ENCODE peak calls at places on chromosome 22, in seven cellular contexts. L is H1, C is IMR-90, F is H9, J is neuronal stem cell, Y is trophoblast cell, E is mesendoderm. U is an unnamed sample.

GRCh38 chr22:39612811-39613548 is 42.4 kb downstream of the CACNA1I start:
- DNase-seq in E (no peak), L (no peak), F (no peak), C (no peak), Y (no peak), J (no peak), U (no peak)

GRCh38 chr22:29069476-29069875 is 3.4 kb upstream of the KREMEN1 start:
- DNase-seq in E (no peak), C (no peak), Y (no peak), L (no peak), F (no peak), J (no peak), U (no peak)

GRCh38 chr22:39478461-39478860 is 21.6 kb downstream of the MGAT3 start:
- DNase-seq in F (peak), C (peak), Y (peak), J (no peak), E (no peak), L (no peak), U (no peak)

GRCh38 chr22:27149886-27150529 is 492.6 kb downstream of the MIAT start:
- DNase-seq in Y (no peak), J (no peak), F (no peak), E (no peak), C (peak), L (no peak), U (peak)

GRCh38 chr22:27032121-27032761 is 374.9 kb downstream of the MIAT start:
- DNase-seq in C (no peak), J (no peak), L (peak), E (peak), Y (no peak), F (peak), U (no peak)

GRCh38 chr22:35205956-35206355 is 51.3 kb upstream of the HMGXB4 start:
- DNase-seq in F (no peak), C (peak), Y (no peak), E (peak), L (no peak), J (no peak), U (no peak)

GRCh38 chr22:17811119-17811518 is 36.9 kb upstream of the BID start:
- DNase-seq in J (no peak), F (no peak), Y (no peak), E (no peak), C (no peak), L (no peak), U (no peak)

GRCh38 chr22:25024895-25025294 is 72.4 kb downstream of the KIAA1671 start:
- DNase-seq in C (no peak), Y (no peak), L (no peak), J (no peak), F (no peak), E (no peak), U (no peak)

GRCh38 chr22:25712661-25713400 is 29.2 kb upstream of the MYO18B start:
- DNase-seq in E (no peak), L (no peak), Y (no peak), J (no peak), F (no peak), C (no peak), U (no peak)

GRCh38 chr22:27952779-27953178 is 33.7 kb upstream of the PITPNB start:
- DNase-seq in C (no peak), L (no peak), E (no peak), F (no peak), J (no peak), Y (no peak), U (no peak)

GRCh38 chr22:20953668-20954500 is 13.2 kb upstream of the AIFM3 start:
- DNase-seq in J (no peak), C (peak), L (no peak), Y (peak), F (no peak), E (no peak), U (peak)

GRCh38 chr22:20951932-20952380 is 15.1 kb upstream of the AIFM3 start:
- DNase-seq in C (no peak), E (no peak), L (no peak), F (no peak), J (no peak), Y (peak), U (no peak)

GRCh38 chr22:20951151-20951931 is 15.7 kb upstream of the AIFM3 start:
- DNase-seq in L (no peak), E (no peak), J (no peak), C (no peak), F (no peak), Y (no peak), U (no peak)

GRCh38 chr22:20953342-20953608 is 13.8 kb upstream of the AIFM3 start:
- DNase-seq in C (no peak), L (no peak), Y (no peak), J (no peak), E (no peak), F (no peak), U (no peak)

GRCh38 chr22:20952544-20953341 is 14.3 kb upstream of the AIFM3 start:
- DNase-seq in E (no peak), C (no peak), Y (no peak), F (no peak), L (no peak), J (no peak), U (no peak)
- H3K4ac ChIP-seq in E (no peak), C (no peak), Y (peak), F (no peak), L (no peak), J (no peak), U (no peak)

DNA sequence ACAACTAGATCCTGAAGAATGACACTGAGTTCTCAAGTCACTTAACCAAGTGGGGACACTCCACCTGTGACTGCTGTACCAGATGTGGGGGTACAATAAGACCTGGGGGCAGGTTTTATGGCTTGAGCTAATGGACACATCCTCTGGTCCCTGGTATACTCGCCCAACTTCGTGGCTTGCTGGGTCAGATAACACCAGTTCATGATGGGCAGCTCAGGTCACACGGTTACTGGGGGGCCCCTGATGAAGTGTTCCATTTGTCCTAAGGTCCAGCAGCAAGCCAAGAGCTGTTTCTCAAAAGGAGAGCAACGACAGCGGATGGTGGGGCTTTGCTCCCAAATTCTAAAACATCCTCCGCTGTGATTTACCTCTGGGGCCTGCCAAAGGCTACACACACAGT is 1368.4 kb downstream of the BRD1 start:
- DNase-seq in E (no peak), J (no peak), L (no peak), C (no peak), F (no peak), Y (no peak), U (no peak)
- H3K18ac ChIP-seq in E (no peak), J (no peak), L (no peak), C (no peak), F (no peak), Y (no peak), U (no peak)

DNA sequence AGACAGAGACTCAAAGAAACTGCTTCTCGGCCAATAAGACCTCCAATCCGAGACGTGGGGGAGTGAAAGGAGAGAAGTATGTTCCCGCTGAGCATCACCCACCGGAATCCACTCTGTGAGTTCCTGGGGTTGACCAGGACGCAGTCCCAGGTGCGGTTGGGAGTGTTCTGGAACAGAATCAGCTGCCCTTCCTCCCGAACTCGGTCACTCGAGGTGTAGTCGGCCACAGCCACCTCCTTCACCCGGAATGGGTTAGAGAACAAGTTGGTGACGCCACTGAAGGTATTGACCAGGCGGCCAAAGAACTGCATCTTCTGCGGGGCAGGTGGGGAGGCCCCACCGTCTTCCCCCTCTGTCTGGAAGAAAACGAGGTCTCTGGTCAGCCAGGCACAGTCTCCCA is 12.5 kb downstream of the PLA2G6 start:
- DNase-seq in Y (no peak), L (no peak), F (no peak), E (no peak), J (no peak), C (no peak), U (no peak)
- H3K4ac ChIP-seq in Y (no peak), L (no peak), F (no peak), E (no peak), J (no peak), C (no peak), U (no peak)

GRCh38 chr22:47858773-47859306 is 1096.4 kb downstream of the TBC1D22A start:
- DNase-seq in F (no peak), Y (no peak), C (no peak), E (no peak), J (no peak), L (no peak), U (no peak)
- H3K18ac ChIP-seq in F (no peak), Y (no peak), C (no peak), E (no peak), J (no peak), L (no peak), U (no peak)

GRCh38 chr22:43827926-43828710 is 16.0 kb upstream of the EFCAB6 start:
- DNase-seq in F (peak), Y (no peak), L (no peak), E (no peak), C (no peak), J (no peak), U (no peak)
- H3K4ac ChIP-seq in F (no peak), Y (no peak), L (no peak), E (no peak), C (peak), J (no peak), U (no peak)

GRCh38 chr22:20656902-20657836 is 116.7 kb upstream of the SERPIND1 start:
- DNase-seq in E (peak), Y (no peak), L (no peak), F (peak), J (no peak), C (peak), U (no peak)

GRCh38 chr22:20656516-20656901 is 117.4 kb upstream of the SERPIND1 start:
- DNase-seq in C (no peak), L (no peak), E (no peak), J (no peak), F (peak), Y (no peak), U (no peak)

GRCh38 chr22:20658433-20659222 is 115.3 kb upstream of the SERPIND1 start:
- DNase-seq in J (no peak), F (no peak), E (no peak), C (no peak), L (no peak), Y (no peak), U (no peak)

GRCh38 chr22:20659258-20659657 is 114.7 kb upstream of the SERPIND1 start:
- DNase-seq in J (no peak), F (no peak), C (no peak), Y (no peak), L (no peak), E (no peak), U (no peak)

GRCh38 chr22:20657963-20658362 is 116.0 kb upstream of the SERPIND1 start:
- DNase-seq in L (no peak), C (no peak), J (no peak), Y (no peak), F (no peak), E (no peak), U (no peak)
- H3K18ac ChIP-seq in L (no peak), C (no peak), J (no peak), Y (no peak), F (no peak), E (no peak), U (no peak)

DNA sequence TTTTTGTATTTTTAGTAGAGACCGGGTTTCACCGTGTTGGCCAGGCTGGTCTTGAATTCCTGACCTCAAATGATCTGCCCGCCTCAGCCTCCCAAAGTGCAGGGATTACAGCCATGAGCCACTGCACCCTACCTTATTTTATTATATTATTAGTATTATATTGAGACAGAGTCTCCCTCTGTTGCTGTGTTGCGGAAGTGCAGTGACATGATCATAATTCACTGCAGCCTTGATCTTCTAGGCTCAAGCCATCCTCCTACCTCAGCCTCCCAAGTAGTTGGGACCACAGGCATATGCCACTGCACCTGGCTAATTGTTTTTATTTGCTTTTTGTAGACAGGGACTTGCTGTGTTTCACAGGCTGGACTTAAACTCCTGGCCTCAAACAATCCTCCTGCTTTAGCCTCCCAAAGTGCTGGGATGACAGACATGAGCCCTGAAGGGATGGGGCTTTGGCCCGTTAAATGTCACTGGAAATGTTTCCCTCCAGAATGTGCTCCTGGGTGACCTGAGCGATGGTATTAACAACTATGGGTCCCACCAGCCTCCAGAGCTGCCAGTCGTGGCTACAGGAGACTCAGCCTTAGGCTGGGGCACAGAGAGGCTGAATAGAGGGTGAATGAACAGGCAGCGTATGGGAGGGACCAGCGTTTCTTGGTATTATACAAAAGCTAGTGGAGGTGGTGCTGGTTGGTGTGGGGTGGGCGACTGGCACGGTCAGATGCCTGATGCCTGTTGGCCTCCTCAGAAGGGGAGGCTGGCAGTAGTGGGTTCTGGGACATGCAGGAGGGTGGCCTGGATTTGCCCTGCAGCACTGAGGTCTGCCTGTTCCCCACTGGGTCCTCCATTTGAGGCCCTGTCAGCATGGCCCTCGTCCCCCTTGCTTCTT is 7.3 kb downstream of the TANGO2 start:
- DNase-seq in Y (no peak), J (no peak), C (no peak), E (no peak), L (no peak), F (peak), U (peak)
- H3K4ac ChIP-seq in Y (no peak), J (peak), C (no peak), E (no peak), L (no peak), F (no peak), U (no peak)

DNA sequence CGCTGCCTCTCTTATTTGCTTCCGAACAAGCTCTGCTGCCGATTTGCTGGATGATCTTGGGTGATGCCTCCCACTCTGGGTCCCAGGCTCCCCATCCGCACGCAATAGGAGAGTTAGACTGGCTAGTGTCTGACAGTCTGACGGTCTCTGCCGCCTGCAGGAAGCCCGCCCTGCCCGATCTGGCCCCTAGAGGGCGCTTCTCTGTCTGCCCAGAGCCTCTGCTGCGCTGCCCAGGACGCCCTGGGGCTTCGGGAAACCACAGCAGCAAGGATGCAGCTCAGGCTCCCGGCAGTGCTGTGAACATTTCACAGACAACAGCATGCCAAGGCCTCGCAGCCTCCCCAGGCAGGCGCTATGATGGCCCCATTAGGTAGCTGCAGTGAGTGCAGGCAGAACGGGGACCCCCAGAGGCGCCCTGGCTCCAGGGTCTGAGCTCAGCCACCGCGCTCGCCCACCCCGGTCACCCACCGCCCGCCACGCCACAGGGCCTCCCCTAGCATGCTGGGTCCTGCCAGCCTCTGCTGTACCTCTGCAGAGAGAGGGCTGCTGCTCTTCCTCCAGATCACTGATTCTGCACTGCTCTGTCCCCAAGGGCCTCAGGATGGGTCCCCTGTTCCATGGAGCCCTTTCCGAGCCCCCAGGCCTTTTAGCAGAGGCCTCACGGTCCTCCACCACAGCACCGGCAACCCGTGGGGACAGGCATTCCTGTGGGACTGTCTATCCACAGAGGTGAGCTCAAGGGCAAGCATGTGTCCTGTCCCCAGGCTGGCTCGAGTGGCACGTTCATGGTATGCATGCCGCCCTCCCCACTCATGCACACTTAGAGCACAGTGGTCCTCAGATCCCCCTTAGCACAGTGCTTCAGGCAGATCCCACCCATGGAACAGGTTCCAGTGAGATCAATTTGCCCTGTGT is 4.3 kb upstream of the BAIAP2L2 start:
- DNase-seq in L (no peak), F (peak), C (peak), Y (peak), E (peak), J (peak), U (peak)
- H3K18ac ChIP-seq in L (no peak), F (no peak), C (no peak), Y (no peak), E (no peak), J (peak), U (no peak)

GRCh38 chr22:43831561-43832392 is 19.7 kb upstream of the EFCAB6 start:
- DNase-seq in C (no peak), E (no peak), J (no peak), Y (no peak), L (no peak), F (no peak), U (no peak)
- H3K4ac ChIP-seq in C (no peak), E (no peak), J (no peak), Y (no peak), L (no peak), F (no peak), U (no peak)

U was measured in mesenchymal stem cell.